ENCODE peak calls at places on chromosomes 3 and 15, in four cellular contexts. O, D, J and H are unnamed samples.

GRCh38 chr3:117486709-117487394 is 777.3 kb downstream of the TUSC7 start:
- DNase-seq in O (no peak), D (no peak), J (no peak), H (no peak)

GRCh38 chr3:85004147-85004546 is 45.4 kb downstream of the CADM2 start:
- DNase-seq in O (no peak), D (no peak), J (no peak), H (no peak)

GRCh38 chr3:38335263-38335662 is 11.3 kb upstream of the XYLB start:
- DNase-seq in O (no peak), D (no peak), J (no peak), H (no peak)

GRCh38 chr3:12229144-12229871 is 59.6 kb upstream of the PPARG start:
- DNase-seq in O (peak; percentile 65), D (no peak), J (no peak), H (no peak)

GRCh38 chr15:62035256-62035908 is 24.9 kb downstream of the VPS13C start:
- DNase-seq in O (no peak), D (no peak), J (peak; percentile 5), H (no peak)

GRCh38 chr3:195255176-195255500 is 15.8 kb downstream of the XXYLT1 start:
- DNase-seq in O (no peak), D (no peak), J (no peak), H (no peak)

GRCh38 chr15:56411122-56411749 is 46.0 kb downstream of the TEX9 start:
- DNase-seq in O (no peak), D (no peak), J (no peak), H (no peak)

GRCh38 chr15:42184313-42184712 is 23.8 kb downstream of the VPS39 start:
- DNase-seq in O (no peak), D (no peak), J (no peak), H (no peak)

GRCh38 chr15:26641144-26641543 is 131.7 kb downstream of the GABRB3 start:
- DNase-seq in O (peak; percentile 90), D (no peak), J (no peak), H (no peak)

GRCh38 chr3:99534951-99535704 is 103.3 kb upstream of the COL8A1 start:
- DNase-seq in O (no peak), D (no peak), J (peak; percentile 2), H (no peak)

GRCh38 chr3:43473737-43474136 is 148.1 kb downstream of the ANO10 start:
- DNase-seq in O (no peak), D (no peak), J (no peak), H (no peak)

GRCh38 chr3:37442397-37442796 is 268.0 kb upstream of the LRRFIP2 start:
- DNase-seq in O (no peak), D (no peak), J (no peak), H (no peak)

GRCh38 chr3:171470714-171471227 is 10.6 kb upstream of the TNIK start:
- DNase-seq in O (no peak), D (no peak), J (no peak), H (no peak)

GRCh38 chr15:87973456-87974215 is 282.9 kb downstream of the NTRK3 start:
- DNase-seq in O (no peak), D (no peak), J (no peak), H (no peak)

GRCh38 chr3:156382458-156383346 is 172.2 kb downstream of the SSR3 start:
- DNase-seq in O (no peak), D (no peak), J (peak; percentile 30), H (no peak)

GRCh38 chr3:98557324-98558010 is 25.7 kb downstream of the GPR15 start:
- DNase-seq in O (no peak), D (no peak), J (no peak), H (no peak)

GRCh38 chr3:158961497-158961896 is 159.6 kb downstream of the MFSD1 start:
- DNase-seq in O (no peak), D (no peak), J (no peak), H (no peak)